ENCODE peak calls at places on chromosomes 1 and 21, in five cellular contexts. V is IMR-90, I is HFF-Myc, D is MM.1S, A is Peyer's patch. Z is an unnamed sample.

GRCh38 chr1:90193116-90193515 is 198.2 kb downstream of the ZNF326 start:
- DNase-seq in V (no peak), I (no peak), D (no peak), A (no peak), Z (no peak)

GRCh38 chr1:30303387-30303786 is 420.0 kb downstream of the MATN1 start:
- DNase-seq in V (no peak), I (no peak), D (no peak), A (no peak), Z (no peak)

GRCh38 chr1:244957122-244957521 is 92.8 kb upstream of the HNRNPU start:
- DNase-seq in V (no peak), I (no peak), D (no peak), A (no peak), Z (no peak)

GRCh38 chr1:205600085-205600484 is 31.7 kb downstream of the ELK4 start:
- DNase-seq in V (peak), I (no peak), D (no peak), A (no peak), Z (peak)

GRCh38 chr1:207841318-207841717 is 69.6 kb downstream of the CD34 start:
- DNase-seq in V (no peak), I (no peak), D (no peak), A (no peak), Z (no peak)

GRCh38 chr1:70168283-70168682 is 37.1 kb downstream of the LRRC40 start:
- DNase-seq in V (no peak), I (no peak), D (no peak), A (no peak), Z (no peak)

GRCh38 chr1:106217765-106218164 is 838.7 kb upstream of the PRMT6 start:
- DNase-seq in V (no peak), I (no peak), D (no peak), A (no peak), Z (no peak)

GRCh38 chr1:5969168-5969567 is 23.1 kb downstream of the NPHP4 start:
- DNase-seq in V (no peak), I (no peak), D (no peak), A (no peak), Z (no peak)

GRCh38 chr1:230153655-230154296 is 86.7 kb downstream of the GALNT2 start:
- DNase-seq in V (peak), I (no peak), D (no peak), A (no peak), Z (peak)

GRCh38 chr1:205237526-205238484 is 10.1 kb downstream of the TMCC2 start:
- DNase-seq in V (no peak), I (no peak), D (peak), A (no peak), Z (no peak)

GRCh38 chr1:240719953-240720700 is 108.2 kb upstream of the GREM2 start:
- DNase-seq in V (peak), I (peak), D (no peak), A (no peak), Z (peak)

GRCh38 chr21:23398726-23399125 is 2208.6 kb downstream of the MRPL39 start:
- DNase-seq in V (no peak), I (no peak), D (no peak), A (no peak), Z (no peak)

GRCh38 chr1:93980320-93980744 is 71.1 kb upstream of the GCLM start:
- DNase-seq in V (no peak), I (no peak), D (no peak), A (no peak), Z (no peak)

GRCh38 chr1:183106166-183106565 is 79.9 kb upstream of the LAMC2 start:
- DNase-seq in V (peak), I (no peak), D (no peak), A (no peak), Z (peak)

GRCh38 chr1:67931198-67931597 is 97.9 kb upstream of the GNG12 start:
- DNase-seq in V (no peak), I (no peak), D (no peak), A (no peak), Z (no peak)

GRCh38 chr1:176559474-176560390 is 96.8 kb downstream of the PAPPA2 start:
- DNase-seq in V (peak), I (peak), D (peak), A (no peak), Z (peak)

GRCh38 chr1:110606784-110607662 is 865 bp upstream of the KCNA2 start:
- DNase-seq in V (no peak), I (no peak), D (no peak), A (no peak), Z (no peak)

GRCh38 chr1:151494741-151495281 is 16.4 kb upstream of the CGN start:
- DNase-seq in V (peak), I (peak), D (no peak), A (no peak), Z (peak)

GRCh38 chr1:105337427-105337826 is 1587.7 kb downstream of the AMY1C start:
- DNase-seq in V (no peak), I (no peak), D (no peak), A (no peak), Z (no peak)

GRCh38 chr1:154765970-154766369 is 104.1 kb downstream of the KCNN3 start:
- DNase-seq in V (peak), I (no peak), D (peak), A (no peak), Z (peak)

GRCh38 chr1:228430243-228430642 is 13.6 kb upstream of the TRIM17 start:
- DNase-seq in V (no peak), I (no peak), D (no peak), A (no peak), Z (no peak)

GRCh38 chr1:53076721-53077598 is 14.9 kb downstream of the PODN start:
- DNase-seq in V (no peak), I (no peak), D (no peak), A (peak), Z (no peak)

GRCh38 chr1:234386122-234386521 is 12.9 kb downstream of the COA6 start:
- DNase-seq in V (no peak), I (no peak), D (no peak), A (no peak), Z (no peak)

GRCh38 chr21:26095131-26095530 is 75.4 kb downstream of the APP start:
- DNase-seq in V (no peak), I (no peak), D (no peak), A (no peak), Z (peak)

GRCh38 chr21:27953328-27954045 is 986.6 kb upstream of the ADAMTS5 start:
- DNase-seq in V (no peak), I (no peak), D (no peak), A (no peak), Z (no peak)

GRCh38 chr1:30696831-30697230 is 26.6 kb downstream of the MATN1 start:
- DNase-seq in V (no peak), I (no peak), D (no peak), A (peak), Z (no peak)

GRCh38 chr1:117642963-117643362 is 37.1 kb downstream of the TENT5C start:
- DNase-seq in V (no peak), I (no peak), D (no peak), A (no peak), Z (no peak)

GRCh38 chr1:34101151-34101550 is 63.9 kb downstream of the CSMD2 start:
- DNase-seq in V (peak), I (no peak), D (no peak), A (no peak), Z (peak)

GRCh38 chr1:223331301-223331700 is 32.7 kb downstream of the SUSD4 start:
- DNase-seq in V (no peak), I (no peak), D (no peak), A (no peak), Z (no peak)

GRCh38 chr1:188988589-188988988 is 1489.1 kb downstream of the BRINP3 start:
- DNase-seq in V (peak), I (no peak), D (no peak), A (no peak), Z (no peak)

GRCh38 chr1:11488966-11489625 is 10.1 kb downstream of the DISP3 start:
- DNase-seq in V (no peak), I (no peak), D (no peak), A (no peak), Z (no peak)

GRCh38 chr21:15732290-15732995 is 2.7 kb downstream of the USP25 start:
- DNase-seq in V (peak), I (no peak), D (peak), A (no peak), Z (peak)

GRCh38 chr1:1809489-1809888 is 31.2 kb upstream of the NADK start:
- DNase-seq in V (no peak), I (no peak), D (no peak), A (no peak), Z (no peak)

GRCh38 chr1:18630511-18631495 is at the start of gene PAX7:
- DNase-seq in V (no peak), I (no peak), D (no peak), A (no peak), Z (no peak)

GRCh38 chr1:151435174-151435573 is 24.1 kb downstream of the POGZ start:
- DNase-seq in V (peak), I (no peak), D (no peak), A (no peak), Z (peak)

GRCh38 chr1:80212021-80212420 is 1205.5 kb upstream of the ADGRL4 start:
- DNase-seq in V (peak), I (peak), D (no peak), A (no peak), Z (no peak)

GRCh38 chr1:71031426-71031825 is 16.2 kb downstream of the PTGER3 start:
- DNase-seq in V (peak), I (no peak), D (no peak), A (no peak), Z (no peak)

GRCh38 chr1:15757575-15758401 is 807 bp upstream of the FBLIM1 start:
- DNase-seq in V (peak), I (no peak), D (no peak), A (peak), Z (no peak)
- H3K4me3 ChIP-seq in V (peak), I (peak), D (no peak), A (peak), Z (no peak)

GRCh38 chr1:170288155-170288554 is 142.4 kb downstream of the NTMT2 start:
- DNase-seq in V (no peak), I (no peak), D (no peak), A (no peak), Z (no peak)
- TF ChIP-seq CTCF in V (no peak), I (no peak), D (no peak), A (no peak), Z (no peak)

GRCh38 chr1:37722181-37723071 is 30.1 kb downstream of the CDCA8 start:
- DNase-seq in V (no peak), I (no peak), D (no peak), A (no peak), Z (no peak)

GRCh38 chr1:37723390-37724078 is 31.2 kb downstream of the CDCA8 start:
- DNase-seq in V (no peak), I (no peak), D (no peak), A (no peak), Z (peak)

GRCh38 chr1:37724575-37724974 is 32.3 kb downstream of the CDCA8 start:
- DNase-seq in V (no peak), I (no peak), D (no peak), A (no peak), Z (no peak)

GRCh38 chr1:37721565-37721964 is 29.2 kb downstream of the CDCA8 start:
- DNase-seq in V (no peak), I (no peak), D (no peak), A (no peak), Z (no peak)

GRCh38 chr1:37723072-37723389 is 30.7 kb downstream of the CDCA8 start:
- DNase-seq in V (no peak), I (no peak), D (no peak), A (no peak), Z (no peak)
- H3K4me3 ChIP-seq in V (no peak), I (no peak), D (no peak), A (no peak), Z (no peak)

DNA sequence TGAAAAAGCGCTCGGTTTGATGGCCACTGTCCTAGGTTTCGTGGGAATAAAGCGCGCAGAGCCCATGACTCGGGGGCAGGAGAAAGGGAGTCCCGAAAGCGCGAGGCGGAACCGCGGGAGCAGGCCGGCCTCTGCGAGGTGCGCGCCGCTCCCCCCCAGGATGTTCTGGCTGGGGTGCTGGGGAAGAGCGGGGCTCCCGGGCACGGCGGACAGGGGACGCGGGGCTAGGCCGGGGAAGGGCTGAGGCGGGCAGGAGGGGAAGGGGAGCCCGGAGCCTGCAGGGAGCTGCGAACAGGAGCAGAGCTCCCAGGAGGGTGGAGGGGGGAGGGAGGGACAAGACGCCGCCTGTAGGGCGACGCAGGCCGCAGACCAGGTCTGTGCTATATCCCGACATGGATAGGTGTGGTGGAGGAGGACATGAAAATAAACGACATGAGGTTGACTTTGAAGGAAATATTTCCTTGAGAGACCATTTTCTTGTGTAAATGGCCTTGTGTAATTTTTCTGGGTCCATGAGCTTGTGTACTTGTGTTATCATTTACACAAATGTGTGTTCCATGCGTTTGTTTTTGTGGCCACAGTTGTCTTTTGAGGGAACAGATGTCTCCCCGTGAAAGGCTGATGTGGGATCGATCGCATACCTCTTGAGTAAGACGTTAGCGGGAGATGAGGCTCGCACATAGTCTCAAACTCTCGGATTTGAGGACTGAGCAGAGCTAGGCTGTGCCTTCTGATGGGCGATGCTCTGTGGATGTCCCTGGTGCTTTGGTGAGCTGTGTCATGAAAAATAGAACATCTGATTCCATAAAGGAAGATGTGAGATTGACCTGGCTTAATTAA is 1.3 kb downstream of the PCNT start:
- DNase-seq in V (peak), I (no peak), D (peak), A (peak), Z (peak)
- TF ChIP-seq CTCF in V (peak), I (peak), D (peak), A (peak), Z (peak)

DNA sequence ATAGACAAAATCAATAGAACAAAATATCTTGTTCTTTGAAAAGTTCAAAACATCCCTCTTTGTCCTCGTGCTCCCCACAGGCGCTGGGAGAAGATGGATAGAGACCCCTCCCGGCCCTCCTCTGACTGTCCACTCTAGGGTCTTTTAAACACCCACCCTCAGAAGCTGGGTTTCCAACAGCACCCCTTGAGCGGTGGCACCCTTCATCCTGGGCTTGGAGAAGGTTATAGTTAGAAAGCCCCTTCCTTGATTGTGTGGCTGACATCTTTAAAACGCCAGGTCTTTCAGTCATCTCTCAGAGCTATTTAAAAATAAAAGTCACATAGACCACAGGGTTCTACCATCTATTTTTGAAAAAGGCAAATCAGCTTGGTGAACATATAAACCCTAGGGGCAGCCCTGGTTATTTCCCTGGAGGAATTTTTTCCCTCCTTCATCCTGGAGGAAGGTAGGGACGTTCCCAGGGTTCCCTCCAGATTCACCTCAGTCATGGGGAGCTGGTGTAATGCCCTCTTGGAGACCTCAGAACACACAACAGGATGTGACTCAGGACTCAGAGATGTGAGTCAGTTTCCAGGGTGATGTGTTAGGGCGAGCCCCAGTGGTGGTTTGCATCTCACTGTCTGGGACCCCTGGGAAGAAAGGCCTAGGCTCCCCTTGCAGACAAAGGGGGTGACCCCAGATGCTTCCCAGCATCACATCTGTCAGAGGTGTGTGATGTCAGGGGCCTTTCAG is 138.5 kb downstream of the CLIC6 start:
- DNase-seq in V (peak), I (peak), D (no peak), A (peak), Z (peak)
- H3K4me3 ChIP-seq in V (no peak), I (peak), D (no peak), A (no peak), Z (no peak)

DNA sequence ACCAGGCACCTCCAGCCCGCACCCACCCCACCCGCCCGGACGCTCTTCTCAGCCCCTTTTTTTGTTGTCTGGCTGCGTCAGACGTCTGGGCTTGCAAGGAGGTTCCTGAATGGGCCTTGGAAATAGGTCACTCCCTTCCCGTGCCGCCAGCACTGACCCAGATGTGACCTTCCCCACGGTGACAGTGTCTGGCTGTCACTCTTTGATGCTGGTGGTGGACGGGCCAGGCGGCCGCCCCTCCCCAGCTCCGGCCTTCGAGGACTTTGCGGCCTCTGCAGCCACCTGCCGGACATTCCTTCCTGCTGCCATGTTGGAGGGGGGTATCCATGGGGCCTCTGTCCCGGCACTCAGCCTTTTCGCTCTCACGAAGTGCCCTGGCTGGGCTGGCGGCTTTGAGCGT is 30.2 kb downstream of the SPSB1 start:
- DNase-seq in V (no peak), I (no peak), D (no peak), A (no peak), Z (no peak)
- TF ChIP-seq CTCF in V (no peak), I (no peak), D (no peak), A (no peak), Z (no peak)

Z was measured in fibroblast of mammary gland.